ENCODE peak calls at places on chromosomes 16 and 17, in five cellular contexts. One of them, this sample, is unnamed.

GRCh38 chr16:54175169-54175551 is 111.4 kb downstream of the IRX3 start:
- DNase-seq in K562: no peak
- DNase-seq in SK-N-SH: no peak
- DNase-seq in H1: no peak
- DNase-seq in HepG2: no peak
- DNase-seq in this sample: no peak

GRCh38 chr16:86521236-86522197 is 11.2 kb downstream of the FOXF1 start:
- DNase-seq in HepG2: no peak
- DNase-seq in SK-N-SH: no peak
- DNase-seq in H1: no peak
- DNase-seq in K562: peak; percentile 28
- DNase-seq in this sample: no peak

GRCh38 chr17:36858119-36859002 is 78.9 kb upstream of the LHX1 start:
- DNase-seq in K562: no peak
- DNase-seq in SK-N-SH: no peak
- DNase-seq in H1: no peak
- DNase-seq in HepG2: peak; percentile 41
- DNase-seq in this sample: no peak

GRCh38 chr17:37490022-37490587 is 414 bp downstream of the DUSP14 start:
- DNase-seq in K562: no peak
- DNase-seq in H1: no peak
- DNase-seq in HepG2: peak; percentile 52
- DNase-seq in SK-N-SH: peak; percentile 88
- DNase-seq in this sample: no peak

GRCh38 chr16:22635801-22636200 is 125.1 kb downstream of the NPIPB5 start:
- DNase-seq in K562: no peak
- DNase-seq in HepG2: no peak
- DNase-seq in SK-N-SH: no peak
- DNase-seq in H1: no peak
- DNase-seq in this sample: no peak

GRCh38 chr16:83835972-83836566 is 28.3 kb downstream of the HSBP1 start:
- DNase-seq in HepG2: no peak
- DNase-seq in SK-N-SH: no peak
- DNase-seq in H1: no peak
- DNase-seq in K562: no peak
- DNase-seq in this sample: no peak

GRCh38 chr17:647340-648197 is 67.1 kb downstream of the VPS53 start:
- DNase-seq in H1: no peak
- DNase-seq in K562: no peak
- DNase-seq in SK-N-SH: no peak
- DNase-seq in HepG2: no peak
- DNase-seq in this sample: no peak

GRCh38 chr16:82037251-82037650 is 2.2 kb downstream of the HSD17B2 start:
- DNase-seq in K562: no peak
- DNase-seq in SK-N-SH: no peak
- DNase-seq in HepG2: no peak
- DNase-seq in H1: no peak
- DNase-seq in this sample: no peak

GRCh38 chr17:72383053-72383847 is 262.4 kb downstream of the SOX9 start:
- DNase-seq in K562: peak; percentile 13
- DNase-seq in SK-N-SH: no peak
- DNase-seq in H1: no peak
- DNase-seq in HepG2: no peak
- DNase-seq in this sample: no peak

GRCh38 chr17:67452681-67453554 is 75.8 kb downstream of the PITPNC1 start:
- DNase-seq in K562: no peak
- DNase-seq in SK-N-SH: no peak
- DNase-seq in H1: no peak
- DNase-seq in HepG2: no peak
- DNase-seq in this sample: peak; percentile 42

GRCh38 chr17:39737761-39738567 is at the start of gene GRB7:
- DNase-seq in SK-N-SH: peak; percentile 33
- DNase-seq in HepG2: peak; percentile 56
- DNase-seq in H1: no peak
- DNase-seq in K562: peak; percentile 62
- DNase-seq in this sample: no peak

GRCh38 chr16:66926171-66926570 is 836 bp upstream of the RRAD start:
- DNase-seq in SK-N-SH: no peak
- DNase-seq in H1: no peak
- DNase-seq in K562: no peak
- DNase-seq in HepG2: no peak
- DNase-seq in this sample: no peak

GRCh38 chr17:38449364-38449763 is 21.1 kb downstream of the ARHGAP23 start:
- DNase-seq in K562: no peak
- DNase-seq in SK-N-SH: no peak
- DNase-seq in HepG2: peak; percentile 67
- DNase-seq in H1: no peak
- DNase-seq in this sample: no peak

GRCh38 chr16:79599837-79600635 is 501 bp downstream of the MAF start:
- DNase-seq in H1: no peak
- DNase-seq in K562: peak; percentile 14
- DNase-seq in HepG2: no peak
- DNase-seq in SK-N-SH: peak; percentile 80
- DNase-seq in this sample: no peak

GRCh38 chr17:6069611-6070279 is 434 bp upstream of the WSCD1 start:
- DNase-seq in SK-N-SH: no peak
- DNase-seq in K562: no peak
- DNase-seq in H1: no peak
- DNase-seq in HepG2: no peak
- DNase-seq in this sample: no peak

GRCh38 chr16:84555418-84556196 is 51.1 kb upstream of the MEAK7 start:
- DNase-seq in H1: no peak
- DNase-seq in HepG2: no peak
- DNase-seq in SK-N-SH: no peak
- DNase-seq in K562: no peak
- DNase-seq in this sample: no peak

GRCh38 chr17:81805707-81806460 is 1.9 kb downstream of the GCGR start:
- DNase-seq in SK-N-SH: no peak
- DNase-seq in HepG2: no peak
- DNase-seq in H1: no peak
- DNase-seq in K562: no peak
- DNase-seq in this sample: no peak

GRCh38 chr17:48373882-48374281 is 56.1 kb downstream of the SKAP1 start:
- DNase-seq in H1: no peak
- DNase-seq in K562: no peak
- DNase-seq in HepG2: no peak
- DNase-seq in SK-N-SH: no peak
- DNase-seq in this sample: no peak

GRCh38 chr17:75482098-75482943 is 25.9 kb downstream of the TMEM94 start:
- DNase-seq in HepG2: no peak
- DNase-seq in SK-N-SH: no peak
- DNase-seq in H1: no peak
- DNase-seq in K562: no peak
- DNase-seq in this sample: no peak

GRCh38 chr16:1525871-1526607 is 7.4 kb upstream of the TMEM204 start:
- DNase-seq in H1: no peak
- DNase-seq in SK-N-SH: no peak
- DNase-seq in K562: no peak
- DNase-seq in HepG2: no peak
- DNase-seq in this sample: no peak

GRCh38 chr17:6936370-6937028 is 59.4 kb upstream of the ALOX12 start:
- DNase-seq in HepG2: no peak
- DNase-seq in K562: no peak
- DNase-seq in H1: no peak
- DNase-seq in SK-N-SH: peak; percentile 33
- DNase-seq in this sample: no peak

GRCh38 chr17:8151641-8152111 is 528 bp downstream of the PER1 start:
- DNase-seq in SK-N-SH: no peak
- DNase-seq in HepG2: no peak
- DNase-seq in H1: no peak
- DNase-seq in K562: no peak
- DNase-seq in this sample: no peak

GRCh38 chr16:69112285-69113129 is 7.1 kb downstream of the HAS3 start:
- DNase-seq in HepG2: peak; percentile 62
- DNase-seq in SK-N-SH: peak; percentile 82
- DNase-seq in K562: peak; percentile 78
- DNase-seq in H1: no peak
- DNase-seq in this sample: no peak

GRCh38 chr17:39018267-39019134 is 51.3 kb upstream of the FBXO47 start:
- DNase-seq in H1: no peak
- DNase-seq in SK-N-SH: no peak
- DNase-seq in HepG2: no peak
- DNase-seq in K562: no peak
- DNase-seq in this sample: peak; percentile 28

GRCh38 chr17:39668141-39668924 is at the start of gene PNMT:
- DNase-seq in H1: no peak
- DNase-seq in HepG2: peak; percentile 56
- DNase-seq in K562: peak; percentile 76
- DNase-seq in SK-N-SH: peak; percentile 93
- DNase-seq in this sample: no peak

GRCh38 chr16:75494696-75495601 is at the start of gene CHST6:
- DNase-seq in HepG2: peak; percentile 52
- DNase-seq in H1: no peak
- DNase-seq in SK-N-SH: peak; percentile 67
- DNase-seq in K562: peak; percentile 81
- DNase-seq in this sample: no peak

DNA sequence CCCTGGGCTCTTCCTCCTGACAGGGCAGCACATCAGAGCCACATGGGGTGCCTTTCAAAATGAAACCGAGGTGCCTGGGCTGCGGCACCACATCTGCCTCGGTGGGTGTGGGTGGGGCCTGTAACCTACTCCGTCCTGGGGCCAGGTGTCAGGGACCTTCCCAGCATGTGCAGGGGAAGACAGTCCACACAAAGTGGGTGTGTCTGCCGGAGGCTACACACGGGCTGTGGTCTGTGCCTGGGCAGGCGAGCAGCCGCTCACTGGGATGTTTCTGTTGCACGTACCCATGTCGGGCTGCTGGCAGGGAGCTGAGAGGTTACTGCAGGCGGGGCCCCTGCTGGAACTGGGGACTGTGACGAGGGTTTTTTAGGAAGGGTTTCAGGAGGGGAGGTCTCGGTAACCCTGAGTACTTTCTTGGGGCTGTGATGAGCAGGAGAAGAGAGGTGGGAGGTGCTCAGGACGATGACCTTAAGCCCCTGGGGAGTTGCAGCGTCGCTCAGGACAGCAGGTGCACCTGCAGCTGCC is 351.2 kb downstream of the SEC14L1 start:
- DNase-seq in H1: no peak
- DNase-seq in HepG2: no peak
- DNase-seq in SK-N-SH: no peak
- DNase-seq in K562: no peak
- DNase-seq in this sample: no peak
- TF ChIP-seq YY1 in H1: no peak
- TF ChIP-seq YY1 in HepG2: no peak
- TF ChIP-seq YY1 in SK-N-SH: no peak
- TF ChIP-seq YY1 in K562: no peak
- TF ChIP-seq YY1 in this sample: no peak

GRCh38 chr16:73387979-73388378 is 340.1 kb upstream of the ZFHX3 start:
- DNase-seq in SK-N-SH: no peak
- DNase-seq in HepG2: no peak
- DNase-seq in K562: no peak
- DNase-seq in H1: no peak
- DNase-seq in this sample: no peak

GRCh38 chr16:73385701-73386100 is 337.8 kb upstream of the ZFHX3 start:
- DNase-seq in HepG2: no peak
- DNase-seq in K562: no peak
- DNase-seq in SK-N-SH: no peak
- DNase-seq in H1: no peak
- DNase-seq in this sample: no peak

GRCh38 chr16:73389075-73389474 is 341.1 kb upstream of the ZFHX3 start:
- DNase-seq in K562: no peak
- DNase-seq in HepG2: no peak
- DNase-seq in SK-N-SH: no peak
- DNase-seq in H1: no peak
- DNase-seq in this sample: no peak

GRCh38 chr16:73382921-73383594 is 335.1 kb upstream of the ZFHX3 start:
- DNase-seq in HepG2: no peak
- DNase-seq in H1: no peak
- DNase-seq in K562: no peak
- DNase-seq in SK-N-SH: no peak
- DNase-seq in this sample: no peak

GRCh38 chr16:73384561-73384960 is 336.6 kb upstream of the ZFHX3 start:
- DNase-seq in H1: no peak
- DNase-seq in SK-N-SH: no peak
- DNase-seq in K562: no peak
- DNase-seq in HepG2: no peak
- DNase-seq in this sample: no peak
- TF ChIP-seq USF2 in H1: no peak
- TF ChIP-seq USF2 in SK-N-SH: no peak
- TF ChIP-seq USF2 in K562: peak; percentile 6
- TF ChIP-seq USF2 in HepG2: no peak
- TF ChIP-seq USF2 in this sample: no peak

GRCh38 chr17:44865231-44865660 is 17.6 kb downstream of the HIGD1B start:
- DNase-seq in H1: peak; percentile 15
- DNase-seq in K562: peak; percentile 75
- DNase-seq in SK-N-SH: peak; percentile 79
- DNase-seq in HepG2: peak; percentile 71
- DNase-seq in this sample: no peak

GRCh38 chr17:44863254-44863918 is 15.7 kb downstream of the HIGD1B start:
- DNase-seq in HepG2: peak; percentile 15
- DNase-seq in SK-N-SH: no peak
- DNase-seq in K562: no peak
- DNase-seq in H1: no peak
- DNase-seq in this sample: no peak

GRCh38 chr17:44864831-44865230 is 17.1 kb downstream of the HIGD1B start:
- DNase-seq in SK-N-SH: no peak
- DNase-seq in H1: no peak
- DNase-seq in HepG2: no peak
- DNase-seq in K562: no peak
- DNase-seq in this sample: no peak

GRCh38 chr17:44859701-44860100 is 12.0 kb downstream of the HIGD1B start:
- DNase-seq in K562: no peak
- DNase-seq in H1: no peak
- DNase-seq in HepG2: no peak
- DNase-seq in SK-N-SH: no peak
- DNase-seq in this sample: no peak

GRCh38 chr17:44862278-44862914 is 14.7 kb downstream of the HIGD1B start:
- DNase-seq in H1: no peak
- DNase-seq in K562: no peak
- DNase-seq in SK-N-SH: no peak
- DNase-seq in HepG2: peak; percentile 41
- DNase-seq in this sample: no peak
- TF ChIP-seq YY1 in H1: no peak
- TF ChIP-seq YY1 in K562: no peak
- TF ChIP-seq YY1 in SK-N-SH: no peak
- TF ChIP-seq YY1 in HepG2: no peak
- TF ChIP-seq YY1 in this sample: no peak

DNA sequence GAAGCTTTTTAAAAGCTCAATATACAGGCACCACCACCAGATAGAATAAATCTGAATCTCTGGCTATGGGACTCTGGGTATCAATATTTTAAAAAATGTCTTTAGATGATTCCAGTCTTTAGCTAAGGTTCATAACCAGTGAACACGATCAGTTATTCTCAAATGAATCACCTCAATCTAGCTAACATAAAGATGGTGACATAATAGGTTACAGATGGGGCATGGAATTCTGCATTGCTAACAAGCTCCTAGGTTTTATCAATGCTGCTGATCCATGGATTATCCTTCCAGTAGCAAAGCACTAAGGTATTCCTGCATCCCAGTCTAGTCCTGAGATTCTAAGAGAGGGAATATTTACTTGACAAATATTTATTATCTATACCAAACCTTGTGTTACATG is 415.5 kb upstream of the CDH11 start:
- DNase-seq in H1: no peak
- DNase-seq in K562: no peak
- DNase-seq in SK-N-SH: no peak
- DNase-seq in HepG2: no peak
- DNase-seq in this sample: no peak
- TF ChIP-seq USF2 in H1: no peak
- TF ChIP-seq USF2 in K562: no peak
- TF ChIP-seq USF2 in SK-N-SH: no peak
- TF ChIP-seq USF2 in HepG2: no peak
- TF ChIP-seq USF2 in this sample: no peak